ENCODE peak calls at places on chromosomes 12 and 14, in six cellular contexts. One of them, this sample, is unnamed.

GRCh38 chr14:100102156-100102785 is 37.0 kb downstream of the EVL start:
- DNase-seq in NCI-H2081: no peak
- DNase-seq in activated CD8-positive, alpha-beta memory T cell treated with anti-CD3 and anti-CD28 coated beads, Interleukin-2, amount 50 U/mL, for 48 hours: no peak
- DNase-seq in activated naive CD8-positive, alpha-beta T cell treated with anti-CD3 and anti-CD28 coated beads, Interleukin-2, amount 50 U/mL, for 24 hours: no peak
- DNase-seq in iris pigment epithelial cell: no peak
- DNase-seq in CD8-positive, alpha-beta T cell: no peak
- DNase-seq in this sample: no peak

GRCh38 chr14:59148334-59148900 is 40.0 kb upstream of the DAAM1 start:
- DNase-seq in NCI-H2081: no peak
- DNase-seq in activated CD8-positive, alpha-beta memory T cell treated with anti-CD3 and anti-CD28 coated beads, Interleukin-2, amount 50 U/mL, for 48 hours: no peak
- DNase-seq in activated naive CD8-positive, alpha-beta T cell treated with anti-CD3 and anti-CD28 coated beads, Interleukin-2, amount 50 U/mL, for 24 hours: no peak
- DNase-seq in iris pigment epithelial cell: no peak
- DNase-seq in CD8-positive, alpha-beta T cell: no peak
- DNase-seq in this sample: no peak

GRCh38 chr12:94879542-94879941 is 124.0 kb downstream of the NDUFA12 start:
- DNase-seq in NCI-H2081: no peak
- DNase-seq in activated CD8-positive, alpha-beta memory T cell treated with anti-CD3 and anti-CD28 coated beads, Interleukin-2, amount 50 U/mL, for 48 hours: no peak
- DNase-seq in activated naive CD8-positive, alpha-beta T cell treated with anti-CD3 and anti-CD28 coated beads, Interleukin-2, amount 50 U/mL, for 24 hours: no peak
- DNase-seq in iris pigment epithelial cell: no peak
- DNase-seq in CD8-positive, alpha-beta T cell: no peak
- DNase-seq in this sample: no peak

GRCh38 chr12:27333311-27334009 is 824 bp downstream of the BMAL2 start:
- DNase-seq in NCI-H2081: peak; percentile 48
- DNase-seq in activated CD8-positive, alpha-beta memory T cell treated with anti-CD3 and anti-CD28 coated beads, Interleukin-2, amount 50 U/mL, for 48 hours: peak; percentile 76
- DNase-seq in activated naive CD8-positive, alpha-beta T cell treated with anti-CD3 and anti-CD28 coated beads, Interleukin-2, amount 50 U/mL, for 24 hours: peak; percentile 56
- DNase-seq in iris pigment epithelial cell: no peak
- DNase-seq in CD8-positive, alpha-beta T cell: peak; percentile 22
- DNase-seq in this sample: peak; percentile 45

GRCh38 chr14:54447231-54447692 is 6.1 kb upstream of the CNIH1 start:
- DNase-seq in NCI-H2081: no peak
- DNase-seq in activated CD8-positive, alpha-beta memory T cell treated with anti-CD3 and anti-CD28 coated beads, Interleukin-2, amount 50 U/mL, for 48 hours: no peak
- DNase-seq in activated naive CD8-positive, alpha-beta T cell treated with anti-CD3 and anti-CD28 coated beads, Interleukin-2, amount 50 U/mL, for 24 hours: no peak
- DNase-seq in iris pigment epithelial cell: peak; percentile 83
- DNase-seq in CD8-positive, alpha-beta T cell: no peak
- DNase-seq in this sample: peak; percentile 86

GRCh38 chr12:22700126-22700525 is 75.2 kb downstream of the ETNK1 start:
- DNase-seq in NCI-H2081: no peak
- DNase-seq in activated CD8-positive, alpha-beta memory T cell treated with anti-CD3 and anti-CD28 coated beads, Interleukin-2, amount 50 U/mL, for 48 hours: no peak
- DNase-seq in activated naive CD8-positive, alpha-beta T cell treated with anti-CD3 and anti-CD28 coated beads, Interleukin-2, amount 50 U/mL, for 24 hours: no peak
- DNase-seq in iris pigment epithelial cell: peak; percentile 12
- DNase-seq in CD8-positive, alpha-beta T cell: no peak
- DNase-seq in this sample: peak; percentile 25

GRCh38 chr14:66501592-66501991 is 6.4 kb upstream of the GPHN start:
- DNase-seq in NCI-H2081: no peak
- DNase-seq in activated CD8-positive, alpha-beta memory T cell treated with anti-CD3 and anti-CD28 coated beads, Interleukin-2, amount 50 U/mL, for 48 hours: no peak
- DNase-seq in activated naive CD8-positive, alpha-beta T cell treated with anti-CD3 and anti-CD28 coated beads, Interleukin-2, amount 50 U/mL, for 24 hours: no peak
- DNase-seq in iris pigment epithelial cell: no peak
- DNase-seq in CD8-positive, alpha-beta T cell: no peak
- DNase-seq in this sample: no peak

GRCh38 chr12:89349814-89350213 is 2.5 kb downstream of the DUSP6 start:
- DNase-seq in NCI-H2081: peak; percentile 25
- DNase-seq in activated CD8-positive, alpha-beta memory T cell treated with anti-CD3 and anti-CD28 coated beads, Interleukin-2, amount 50 U/mL, for 48 hours: no peak
- DNase-seq in activated naive CD8-positive, alpha-beta T cell treated with anti-CD3 and anti-CD28 coated beads, Interleukin-2, amount 50 U/mL, for 24 hours: no peak
- DNase-seq in iris pigment epithelial cell: peak; percentile 78
- DNase-seq in CD8-positive, alpha-beta T cell: no peak
- DNase-seq in this sample: peak; percentile 74

GRCh38 chr12:57842342-57843294 is 3.9 kb downstream of the CTDSP2 start:
- DNase-seq in NCI-H2081: no peak
- DNase-seq in activated CD8-positive, alpha-beta memory T cell treated with anti-CD3 and anti-CD28 coated beads, Interleukin-2, amount 50 U/mL, for 48 hours: no peak
- DNase-seq in activated naive CD8-positive, alpha-beta T cell treated with anti-CD3 and anti-CD28 coated beads, Interleukin-2, amount 50 U/mL, for 24 hours: no peak
- DNase-seq in iris pigment epithelial cell: peak; percentile 42
- DNase-seq in CD8-positive, alpha-beta T cell: peak; percentile 49
- DNase-seq in this sample: peak; percentile 66

GRCh38 chr14:90580381-90581335 is 183.8 kb downstream of the CALM1 start:
- DNase-seq in NCI-H2081: peak; percentile 57
- DNase-seq in activated CD8-positive, alpha-beta memory T cell treated with anti-CD3 and anti-CD28 coated beads, Interleukin-2, amount 50 U/mL, for 48 hours: no peak
- DNase-seq in activated naive CD8-positive, alpha-beta T cell treated with anti-CD3 and anti-CD28 coated beads, Interleukin-2, amount 50 U/mL, for 24 hours: no peak
- DNase-seq in iris pigment epithelial cell: peak; percentile 46
- DNase-seq in CD8-positive, alpha-beta T cell: no peak
- DNase-seq in this sample: no peak

GRCh38 chr12:68932701-68933563 is at the start of gene CPM:
- DNase-seq in NCI-H2081: peak; percentile 42
- DNase-seq in activated CD8-positive, alpha-beta memory T cell treated with anti-CD3 and anti-CD28 coated beads, Interleukin-2, amount 50 U/mL, for 48 hours: peak; percentile 84
- DNase-seq in activated naive CD8-positive, alpha-beta T cell treated with anti-CD3 and anti-CD28 coated beads, Interleukin-2, amount 50 U/mL, for 24 hours: peak; percentile 75
- DNase-seq in iris pigment epithelial cell: peak; percentile 23
- DNase-seq in CD8-positive, alpha-beta T cell: peak; percentile 49
- DNase-seq in this sample: peak; percentile 87

GRCh38 chr12:104682790-104683279 is 226.1 kb downstream of the CHST11 start:
- DNase-seq in NCI-H2081: no peak
- DNase-seq in activated CD8-positive, alpha-beta memory T cell treated with anti-CD3 and anti-CD28 coated beads, Interleukin-2, amount 50 U/mL, for 48 hours: peak; percentile 77
- DNase-seq in activated naive CD8-positive, alpha-beta T cell treated with anti-CD3 and anti-CD28 coated beads, Interleukin-2, amount 50 U/mL, for 24 hours: peak; percentile 82
- DNase-seq in iris pigment epithelial cell: no peak
- DNase-seq in CD8-positive, alpha-beta T cell: peak; percentile 82
- DNase-seq in this sample: no peak

GRCh38 chr14:54609576-54609975 is 42.6 kb downstream of the SAMD4A start:
- DNase-seq in NCI-H2081: no peak
- DNase-seq in activated CD8-positive, alpha-beta memory T cell treated with anti-CD3 and anti-CD28 coated beads, Interleukin-2, amount 50 U/mL, for 48 hours: no peak
- DNase-seq in activated naive CD8-positive, alpha-beta T cell treated with anti-CD3 and anti-CD28 coated beads, Interleukin-2, amount 50 U/mL, for 24 hours: no peak
- DNase-seq in iris pigment epithelial cell: no peak
- DNase-seq in CD8-positive, alpha-beta T cell: no peak
- DNase-seq in this sample: peak; percentile 50

GRCh38 chr12:32302218-32302826 is 97.0 kb upstream of the FGD4 start:
- DNase-seq in NCI-H2081: peak; percentile 12
- DNase-seq in activated CD8-positive, alpha-beta memory T cell treated with anti-CD3 and anti-CD28 coated beads, Interleukin-2, amount 50 U/mL, for 48 hours: no peak
- DNase-seq in activated naive CD8-positive, alpha-beta T cell treated with anti-CD3 and anti-CD28 coated beads, Interleukin-2, amount 50 U/mL, for 24 hours: no peak
- DNase-seq in iris pigment epithelial cell: no peak
- DNase-seq in CD8-positive, alpha-beta T cell: no peak
- DNase-seq in this sample: peak; percentile 45

GRCh38 chr14:77681196-77682157 is 26.3 kb downstream of the ALKBH1 start:
- DNase-seq in NCI-H2081: peak; percentile 27
- DNase-seq in activated CD8-positive, alpha-beta memory T cell treated with anti-CD3 and anti-CD28 coated beads, Interleukin-2, amount 50 U/mL, for 48 hours: no peak
- DNase-seq in activated naive CD8-positive, alpha-beta T cell treated with anti-CD3 and anti-CD28 coated beads, Interleukin-2, amount 50 U/mL, for 24 hours: no peak
- DNase-seq in iris pigment epithelial cell: peak; percentile 34
- DNase-seq in CD8-positive, alpha-beta T cell: no peak
- DNase-seq in this sample: peak; percentile 34

GRCh38 chr14:87705439-87705896 is 287.5 kb downstream of the GALC start:
- DNase-seq in NCI-H2081: no peak
- DNase-seq in activated CD8-positive, alpha-beta memory T cell treated with anti-CD3 and anti-CD28 coated beads, Interleukin-2, amount 50 U/mL, for 48 hours: no peak
- DNase-seq in activated naive CD8-positive, alpha-beta T cell treated with anti-CD3 and anti-CD28 coated beads, Interleukin-2, amount 50 U/mL, for 24 hours: no peak
- DNase-seq in iris pigment epithelial cell: no peak
- DNase-seq in CD8-positive, alpha-beta T cell: no peak
- DNase-seq in this sample: peak; percentile 41

GRCh38 chr14:30921305-30921704 is 46.9 kb downstream of the COCH start:
- DNase-seq in NCI-H2081: no peak
- DNase-seq in activated CD8-positive, alpha-beta memory T cell treated with anti-CD3 and anti-CD28 coated beads, Interleukin-2, amount 50 U/mL, for 48 hours: no peak
- DNase-seq in activated naive CD8-positive, alpha-beta T cell treated with anti-CD3 and anti-CD28 coated beads, Interleukin-2, amount 50 U/mL, for 24 hours: no peak
- DNase-seq in iris pigment epithelial cell: peak; percentile 71
- DNase-seq in CD8-positive, alpha-beta T cell: no peak
- DNase-seq in this sample: peak; percentile 24

GRCh38 chr12:57772429-57773322 is at the start of gene EEF1AKMT3:
- DNase-seq in NCI-H2081: peak; percentile 28
- DNase-seq in activated CD8-positive, alpha-beta memory T cell treated with anti-CD3 and anti-CD28 coated beads, Interleukin-2, amount 50 U/mL, for 48 hours: no peak
- DNase-seq in activated naive CD8-positive, alpha-beta T cell treated with anti-CD3 and anti-CD28 coated beads, Interleukin-2, amount 50 U/mL, for 24 hours: peak; percentile 52
- DNase-seq in iris pigment epithelial cell: peak; percentile 40
- DNase-seq in CD8-positive, alpha-beta T cell: no peak
- DNase-seq in this sample: peak; percentile 79

GRCh38 chr14:94342334-94342934 is 19.3 kb upstream of the SERPINA6 start:
- DNase-seq in NCI-H2081: no peak
- DNase-seq in activated CD8-positive, alpha-beta memory T cell treated with anti-CD3 and anti-CD28 coated beads, Interleukin-2, amount 50 U/mL, for 48 hours: no peak
- DNase-seq in activated naive CD8-positive, alpha-beta T cell treated with anti-CD3 and anti-CD28 coated beads, Interleukin-2, amount 50 U/mL, for 24 hours: peak; percentile 10
- DNase-seq in iris pigment epithelial cell: peak; percentile 97
- DNase-seq in CD8-positive, alpha-beta T cell: no peak
- DNase-seq in this sample: peak; percentile 100

GRCh38 chr14:79686196-79686595 is 525.1 kb downstream of the DIO2 start:
- DNase-seq in NCI-H2081: no peak
- DNase-seq in activated CD8-positive, alpha-beta memory T cell treated with anti-CD3 and anti-CD28 coated beads, Interleukin-2, amount 50 U/mL, for 48 hours: no peak
- DNase-seq in activated naive CD8-positive, alpha-beta T cell treated with anti-CD3 and anti-CD28 coated beads, Interleukin-2, amount 50 U/mL, for 24 hours: no peak
- DNase-seq in iris pigment epithelial cell: no peak
- DNase-seq in CD8-positive, alpha-beta T cell: no peak
- DNase-seq in this sample: no peak

GRCh38 chr12:67456281-67456918 is 187.2 kb downstream of the CAND1 start:
- DNase-seq in NCI-H2081: peak; percentile 25
- DNase-seq in activated CD8-positive, alpha-beta memory T cell treated with anti-CD3 and anti-CD28 coated beads, Interleukin-2, amount 50 U/mL, for 48 hours: no peak
- DNase-seq in activated naive CD8-positive, alpha-beta T cell treated with anti-CD3 and anti-CD28 coated beads, Interleukin-2, amount 50 U/mL, for 24 hours: no peak
- DNase-seq in iris pigment epithelial cell: peak; percentile 69
- DNase-seq in CD8-positive, alpha-beta T cell: no peak
- DNase-seq in this sample: peak; percentile 89

GRCh38 chr12:74317741-74318140 is 219.9 kb upstream of the ATXN7L3B start:
- DNase-seq in NCI-H2081: no peak
- DNase-seq in activated CD8-positive, alpha-beta memory T cell treated with anti-CD3 and anti-CD28 coated beads, Interleukin-2, amount 50 U/mL, for 48 hours: no peak
- DNase-seq in activated naive CD8-positive, alpha-beta T cell treated with anti-CD3 and anti-CD28 coated beads, Interleukin-2, amount 50 U/mL, for 24 hours: no peak
- DNase-seq in iris pigment epithelial cell: no peak
- DNase-seq in CD8-positive, alpha-beta T cell: no peak
- DNase-seq in this sample: no peak

GRCh38 chr12:32051511-32052299 is 54.9 kb upstream of the BICD1 start:
- DNase-seq in NCI-H2081: no peak
- DNase-seq in activated CD8-positive, alpha-beta memory T cell treated with anti-CD3 and anti-CD28 coated beads, Interleukin-2, amount 50 U/mL, for 48 hours: no peak
- DNase-seq in activated naive CD8-positive, alpha-beta T cell treated with anti-CD3 and anti-CD28 coated beads, Interleukin-2, amount 50 U/mL, for 24 hours: no peak
- DNase-seq in iris pigment epithelial cell: peak; percentile 95
- DNase-seq in CD8-positive, alpha-beta T cell: no peak
- DNase-seq in this sample: peak; percentile 95

GRCh38 chr12:54628186-54628846 is 6.4 kb downstream of the LACRT start:
- DNase-seq in NCI-H2081: no peak
- DNase-seq in activated CD8-positive, alpha-beta memory T cell treated with anti-CD3 and anti-CD28 coated beads, Interleukin-2, amount 50 U/mL, for 48 hours: peak; percentile 10
- DNase-seq in activated naive CD8-positive, alpha-beta T cell treated with anti-CD3 and anti-CD28 coated beads, Interleukin-2, amount 50 U/mL, for 24 hours: no peak
- DNase-seq in iris pigment epithelial cell: no peak
- DNase-seq in CD8-positive, alpha-beta T cell: no peak
- DNase-seq in this sample: no peak

GRCh38 chr14:84225243-84225642 is 1304.7 kb upstream of the FLRT2 start:
- DNase-seq in NCI-H2081: no peak
- DNase-seq in activated CD8-positive, alpha-beta memory T cell treated with anti-CD3 and anti-CD28 coated beads, Interleukin-2, amount 50 U/mL, for 48 hours: no peak
- DNase-seq in activated naive CD8-positive, alpha-beta T cell treated with anti-CD3 and anti-CD28 coated beads, Interleukin-2, amount 50 U/mL, for 24 hours: no peak
- DNase-seq in iris pigment epithelial cell: no peak
- DNase-seq in CD8-positive, alpha-beta T cell: no peak
- DNase-seq in this sample: no peak

GRCh38 chr12:107349008-107349747 is 255.8 kb upstream of the CRY1 start:
- DNase-seq in NCI-H2081: no peak
- DNase-seq in activated CD8-positive, alpha-beta memory T cell treated with anti-CD3 and anti-CD28 coated beads, Interleukin-2, amount 50 U/mL, for 48 hours: no peak
- DNase-seq in activated naive CD8-positive, alpha-beta T cell treated with anti-CD3 and anti-CD28 coated beads, Interleukin-2, amount 50 U/mL, for 24 hours: no peak
- DNase-seq in iris pigment epithelial cell: peak; percentile 75
- DNase-seq in CD8-positive, alpha-beta T cell: no peak
- DNase-seq in this sample: peak; percentile 90

GRCh38 chr14:37417833-37418232 is 177.2 kb downstream of the FOXA1 start:
- DNase-seq in NCI-H2081: no peak
- DNase-seq in activated CD8-positive, alpha-beta memory T cell treated with anti-CD3 and anti-CD28 coated beads, Interleukin-2, amount 50 U/mL, for 48 hours: no peak
- DNase-seq in activated naive CD8-positive, alpha-beta T cell treated with anti-CD3 and anti-CD28 coated beads, Interleukin-2, amount 50 U/mL, for 24 hours: no peak
- DNase-seq in iris pigment epithelial cell: no peak
- DNase-seq in CD8-positive, alpha-beta T cell: no peak
- DNase-seq in this sample: no peak